ENCODE peak calls at places on chromosomes 5 and 9, in six cellular contexts. G is CD8-positive, alpha-beta T cell; P is fibroblast of lung; W is heart left ventricle; Y is heart right ventricle; D is tibial nerve. C is an unnamed sample.
A peak's percentile ranks its signal among the peaks of the same experiment; 100 is the strongest.

GRCh38 chr5:150278916-150279315 is 10.7 kb downstream of the CAMK2A start:
- DNase-seq in Y (no peak), G (no peak), D (no peak), W (no peak), P (peak; percentile 58), C (no peak)

GRCh38 chr9:126609711-126610388 is 3.9 kb upstream of the LMX1B start:
- DNase-seq in P (no peak), W (no peak), G (no peak), Y (no peak), D (no peak), C (no peak)

GRCh38 chr9:37574241-37574721 is 1.9 kb downstream of the FBXO10 start:
- DNase-seq in D (no peak), Y (no peak), P (peak; percentile 74), G (no peak), W (no peak), C (no peak)

GRCh38 chr5:141413540-141414069 is 818 bp downstream of the PCDHGA10 start:
- DNase-seq in W (no peak), G (no peak), P (no peak), D (no peak), Y (no peak), C (no peak)

GRCh38 chr5:105331558-105331957 is 1769.0 kb upstream of the NUDT12 start:
- DNase-seq in G (no peak), W (no peak), D (no peak), Y (no peak), P (no peak), C (no peak)

GRCh38 chr5:9283021-9283420 is 262.9 kb downstream of the SEMA5A start:
- DNase-seq in G (no peak), W (no peak), D (no peak), Y (no peak), P (no peak), C (no peak)

GRCh38 chr5:172133359-172134029 is 54.5 kb downstream of the STK10 start:
- DNase-seq in Y (no peak), W (no peak), G (peak; percentile 52), P (peak; percentile 64), D (peak; percentile 43), C (no peak)

GRCh38 chr5:71703941-71704340 is 15.1 kb upstream of the CARTPT start:
- DNase-seq in W (no peak), Y (no peak), G (no peak), P (no peak), D (no peak), C (no peak)

GRCh38 chr5:122358382-122358990 is 46.4 kb downstream of the SNCAIP start:
- DNase-seq in G (no peak), D (no peak), Y (no peak), W (no peak), P (no peak), C (no peak)

GRCh38 chr5:122415481-122416120 is 103.6 kb downstream of the SNCAIP start:
- DNase-seq in G (no peak), W (peak; percentile 33), Y (peak; percentile 39), P (peak; percentile 83), D (peak; percentile 40), C (no peak)

DNA sequence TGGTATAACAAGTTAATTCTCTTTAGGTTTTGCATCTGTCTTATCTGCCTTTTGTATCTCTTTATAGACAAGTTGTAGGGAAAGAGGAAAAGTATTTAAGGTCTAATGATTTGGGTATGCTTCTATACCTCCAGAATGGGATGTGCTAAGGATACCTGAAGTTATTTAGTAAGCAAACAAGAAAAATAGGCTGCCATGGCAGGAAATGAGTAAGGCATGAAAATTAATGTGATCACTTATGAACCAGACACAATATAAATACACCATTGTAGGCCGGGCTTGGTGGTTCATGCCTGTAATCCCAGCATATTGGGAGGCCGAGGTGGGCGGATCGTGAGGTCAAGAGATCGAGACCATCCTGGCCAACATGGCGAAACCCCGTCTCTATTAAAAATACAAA is 82.8 kb downstream of the TLE4 start:
- DNase-seq in W (no peak), G (no peak), Y (no peak), D (no peak), P (no peak), C (no peak)
- H3K27ac ChIP-seq in W (no peak overlapping the region), G (no peak overlapping the region), Y (no peak overlapping the region), D (no peak overlapping the region), P (no peak overlapping the region), C (no peak overlapping the region)

GRCh38 chr5:148972958-148973357 is 89.9 kb downstream of the SH3TC2 start:
- DNase-seq in W (peak; percentile 33), G (no peak), P (peak; percentile 82), D (peak; percentile 44), Y (peak; percentile 53), C (no peak)
- H3K4me1 ChIP-seq in W (peaks cover 11% of the 10 kb centered on the region), G (no peaks in the 10 kb centered on the region), P (peaks cover 17% of the 10 kb centered on the region), D (no peaks in the 10 kb centered on the region), Y (peaks cover 53% of the 10 kb centered on the region), C (peaks cover 10% of the 10 kb centered on the region)

DNA sequence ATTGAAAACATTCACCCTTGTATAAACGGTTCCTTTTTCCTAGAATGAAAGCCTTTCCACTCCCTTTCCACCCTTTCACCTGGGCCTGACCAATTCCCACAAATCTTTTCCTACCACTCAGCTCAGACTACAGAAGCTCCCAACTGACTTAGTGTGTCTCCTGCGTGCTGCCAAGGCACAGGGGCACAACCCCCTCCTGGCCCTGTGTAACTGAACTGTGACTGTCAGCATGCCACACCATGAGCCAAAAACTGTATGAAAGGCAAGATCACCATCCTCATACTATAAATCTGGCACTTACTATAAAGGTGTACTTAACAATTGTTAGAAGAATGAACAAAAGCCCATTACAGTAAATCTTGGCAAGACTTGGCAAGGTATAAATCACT is 11.5 kb downstream of the NOL8 start:
- DNase-seq in P (no peak), W (no peak), Y (no peak), G (no peak), D (no peak), C (no peak)
- H3K36me3 ChIP-seq in P (peaks cover 7% of the 10 kb centered on the region), W (peaks cover 53% of the 10 kb centered on the region), Y (peaks cover 3% of the 10 kb centered on the region), G (peaks cover 37% of the 10 kb centered on the region), D (peaks cover 92% of the 10 kb centered on the region), C (peaks cover 4% of the 10 kb centered on the region)

GRCh38 chr9:95381243-95381642 is 63.7 kb upstream of the FANCC start:
- DNase-seq in W (no peak), P (peak; percentile 41), D (no peak), Y (no peak), G (no peak), C (no peak)

GRCh38 chr9:95382433-95382832 is 64.9 kb upstream of the FANCC start:
- DNase-seq in G (no peak), W (no peak), P (no peak), Y (no peak), D (no peak), C (peak; percentile 58)

GRCh38 chr9:95383845-95384244 is 66.3 kb upstream of the FANCC start:
- DNase-seq in W (no peak), D (no peak), P (no peak), G (no peak), Y (no peak), C (no peak)

GRCh38 chr9:95385521-95385920 is 68.0 kb upstream of the FANCC start:
- DNase-seq in G (no peak), D (no peak), Y (no peak), W (no peak), P (no peak), C (no peak)

GRCh38 chr9:95383198-95383673 is 65.7 kb upstream of the FANCC start:
- DNase-seq in W (no peak), D (no peak), Y (no peak), P (peak; percentile 56), G (no peak), C (no peak)
- H3K27ac ChIP-seq in W (no peak overlapping the region), D (no peak overlapping the region), Y (no peak overlapping the region), P (no peak overlapping the region), G (no peak overlapping the region), C (no peak overlapping the region)

GRCh38 chr9:131666029-131666428 is 73.8 kb downstream of the RAPGEF1 start:
- DNase-seq in P (peak; percentile 63), W (no peak), G (no peak), Y (no peak), D (no peak), C (no peak)
- H3K4me1 ChIP-seq in P (peaks cover 21% of the 10 kb centered on the region), W (peaks cover 79% of the 10 kb centered on the region), G (peaks cover 62% of the 10 kb centered on the region), Y (peaks cover 86% of the 10 kb centered on the region), D (no peaks in the 10 kb centered on the region), C (peaks cover 9% of the 10 kb centered on the region)

DNA sequence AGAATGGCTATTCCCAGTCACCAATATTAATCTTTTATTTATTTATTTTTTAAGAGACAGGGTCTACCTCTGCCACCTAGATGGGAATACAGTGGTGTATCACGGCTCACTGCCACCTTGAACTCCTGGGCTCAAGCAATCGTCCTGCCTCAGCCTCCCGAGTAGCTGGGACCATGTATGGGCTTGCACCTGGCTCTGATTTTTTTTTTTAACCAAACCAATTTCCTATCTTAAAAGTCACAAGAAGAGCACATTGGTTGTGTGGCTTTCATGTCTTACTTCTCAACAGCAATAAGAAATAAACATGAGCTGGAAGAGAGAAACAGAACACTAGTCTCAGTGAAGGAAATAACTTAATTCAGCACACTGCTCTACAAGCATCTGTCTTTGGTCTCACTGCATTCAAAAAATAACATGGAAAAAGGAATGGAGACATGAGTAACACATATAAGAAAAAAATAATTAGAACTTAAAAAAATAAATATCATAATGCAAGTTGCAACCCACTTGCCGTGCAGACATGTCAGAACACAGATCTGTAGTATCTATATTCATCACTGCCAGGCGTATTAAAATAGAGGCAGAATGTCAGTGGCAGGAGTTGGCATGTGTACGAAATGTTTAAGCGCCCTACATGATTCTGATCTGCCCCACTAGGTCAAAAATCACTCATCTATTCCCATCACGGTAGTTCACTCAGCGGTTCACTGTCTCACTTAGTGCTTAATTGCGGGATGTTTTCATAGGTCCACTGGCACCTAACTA is 66.4 kb downstream of the EFNA5 start:
- DNase-seq in Y (no peak), G (no peak), D (no peak), P (no peak), W (no peak), C (no peak)
- H3K36me3 ChIP-seq in Y (no peaks in the 10 kb centered on the region), G (no peaks in the 10 kb centered on the region), D (no peaks in the 10 kb centered on the region), P (no peaks in the 10 kb centered on the region), W (no peaks in the 10 kb centered on the region), C (no peaks in the 10 kb centered on the region)

DNA sequence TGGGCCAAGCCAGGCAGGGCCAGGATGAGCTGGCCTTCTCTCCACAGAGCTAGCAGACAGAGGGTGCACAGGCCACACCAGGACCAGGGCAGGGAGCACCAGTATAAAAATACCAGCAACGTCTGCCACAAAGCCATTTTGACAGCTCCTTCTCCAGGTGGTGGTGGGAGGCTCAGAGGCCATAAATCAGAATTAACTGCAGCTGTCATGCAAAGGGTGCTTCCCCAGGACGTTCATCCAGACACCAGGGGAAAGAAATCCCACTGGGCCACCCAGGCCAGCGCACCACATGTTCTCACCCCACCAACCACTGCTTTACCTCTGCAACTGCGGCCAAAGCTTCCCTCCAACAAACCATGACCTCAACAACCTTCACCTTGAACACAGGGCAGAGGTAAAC is 403.7 kb upstream of the TRPC7 start:
- DNase-seq in G (no peak), D (no peak), P (no peak), Y (no peak), W (no peak), C (no peak)
- H3K27ac ChIP-seq in G (no peak overlapping the region), D (no peak overlapping the region), P (no peak overlapping the region), Y (no peak overlapping the region), W (no peak overlapping the region), C (no peak overlapping the region)

C was measured in breast epithelium.